ENCODE peak calls at places on chromosomes 13 and 19, in eight cellular contexts. D is IMR-90; B is body of pancreas; Y is CD4-positive, CD25-positive, alpha-beta regulatory T cell; S is aorta; G is kidney; I is A549; T is fibroblast of lung. Q is an unnamed sample.
A peak's percentile ranks its signal among the peaks of the same experiment; 100 is the strongest.

GRCh38 chr13:102847272-102848234 is 1.7 kb downstream of the ERCC5 start:
- DNase-seq in Y (peak; percentile 67), B (no peak), G (no peak), I (no peak), S (no peak), T (peak; percentile 70), D (peak; percentile 54), Q (peak; percentile 77)

GRCh38 chr13:86870388-86870966 is 800.7 kb upstream of the SLITRK5 start:
- DNase-seq in T (peak; percentile 49), Y (peak; percentile 2), G (no peak), I (no peak), B (no peak), S (no peak), D (peak; percentile 43), Q (no peak)

GRCh38 chr13:69857188-69857821 is 250.3 kb upstream of the ATXN8OS start:
- DNase-seq in Y (peak; percentile 42), G (no peak), B (no peak), S (no peak), T (peak; percentile 49), I (peak; percentile 0), D (peak; percentile 1), Q (no peak)

GRCh38 chr19:18636183-18636968 is 452 bp upstream of the KLHL26 start:
- DNase-seq in Y (peak; percentile 96), D (peak; percentile 93), G (peak; percentile 99), S (peak; percentile 99), T (peak; percentile 94), B (peak; percentile 99), I (peak; percentile 80), Q (peak; percentile 100)

GRCh38 chr13:21676611-21677021 is 5.7 kb downstream of the FGF9 start:
- DNase-seq in T (no peak), I (no peak), Y (peak; percentile 8), D (no peak), S (no peak), G (no peak), B (peak; percentile 29), Q (no peak)

GRCh38 chr13:75139291-75139690 is 342.7 kb downstream of the TBC1D4 start:
- DNase-seq in G (no peak), B (no peak), D (peak; percentile 26), Y (no peak), T (peak; percentile 59), S (no peak), I (no peak), Q (no peak)

GRCh38 chr19:15828121-15828620 is 12.7 kb upstream of the OR10H1 start:
- DNase-seq in B (no peak), G (no peak), D (no peak), I (no peak), S (no peak), T (no peak), Y (no peak), Q (no peak)

GRCh38 chr13:111668451-111668850 is 348.0 kb downstream of the TEX29 start:
- DNase-seq in S (no peak), D (no peak), T (no peak), Y (no peak), I (no peak), B (no peak), G (no peak), Q (no peak)

GRCh38 chr19:17475541-17476115 is 5.3 kb downstream of the SLC27A1 start:
- DNase-seq in S (peak; percentile 71), B (peak; percentile 69), T (peak; percentile 42), G (no peak), I (no peak), D (peak; percentile 61), Y (no peak), Q (no peak)

GRCh38 chr19:21463449-21464105 is 41.8 kb upstream of the ZNF429 start:
- DNase-seq in I (no peak), G (no peak), T (peak; percentile 33), D (no peak), S (peak; percentile 53), Y (peak; percentile 46), B (peak; percentile 74), Q (peak; percentile 74)

GRCh38 chr13:30810261-30810701 is 74.9 kb downstream of the ALOX5AP start:
- DNase-seq in G (peak; percentile 89), S (no peak), B (peak; percentile 42), D (no peak), Y (no peak), I (no peak), T (no peak), Q (no peak)

GRCh38 chr13:68636784-68637183 is 1406.6 kb upstream of the PCDH9 start:
- DNase-seq in D (no peak), B (no peak), I (no peak), S (no peak), G (no peak), Y (no peak), T (no peak), Q (no peak)

GRCh38 chr19:54792814-54793213 is 10.6 kb upstream of the KIR2DL4 start:
- DNase-seq in B (no peak), Y (peak; percentile 23), S (no peak), G (no peak), T (no peak), I (no peak), D (no peak), Q (no peak)

GRCh38 chr13:23621316-23621645 is 51.1 kb downstream of the TNFRSF19 start:
- DNase-seq in S (no peak), Y (no peak), D (peak; percentile 96), B (no peak), T (peak; percentile 79), G (no peak), I (peak; percentile 36), Q (no peak)

GRCh38 chr13:108609353-108609752 is 20.1 kb upstream of the MYO16 start:
- DNase-seq in D (peak; percentile 49), S (no peak), G (no peak), Y (peak; percentile 6), B (no peak), T (peak; percentile 42), I (peak; percentile 6), Q (no peak)

GRCh38 chr13:95502216-95502615 is 50.3 kb upstream of the CLDN10 start:
- DNase-seq in B (no peak), T (no peak), I (no peak), Y (no peak), D (no peak), G (no peak), S (no peak), Q (no peak)

GRCh38 chr13:95496485-95496884 is 56.0 kb upstream of the CLDN10 start:
- DNase-seq in S (no peak), B (no peak), I (no peak), T (no peak), Y (no peak), D (no peak), G (no peak), Q (no peak)

GRCh38 chr13:95497307-95497943 is 55.1 kb upstream of the CLDN10 start:
- DNase-seq in Y (no peak), S (no peak), T (no peak), D (no peak), I (no peak), G (no peak), B (peak; percentile 45), Q (no peak)

GRCh38 chr13:95500136-95500718 is 52.3 kb upstream of the CLDN10 start:
- DNase-seq in I (no peak), B (no peak), D (peak; percentile 4), S (no peak), G (no peak), T (no peak), Y (no peak), Q (no peak)

GRCh38 chr13:95498886-95499285 is 53.6 kb upstream of the CLDN10 start:
- DNase-seq in D (no peak), G (no peak), B (no peak), I (no peak), S (no peak), Y (no peak), T (no peak), Q (no peak)
- H3K27ac ChIP-seq in D (no peak overlapping the region), G (no peak overlapping the region), B (no peak overlapping the region), I (no peak overlapping the region), S (no peak overlapping the region), Y (no peak overlapping the region), T (no peak overlapping the region), Q (no peak overlapping the region)

GRCh38 chr13:46659413-46660065 is 106.6 kb downstream of the LRCH1 start:
- DNase-seq in D (no peak), I (no peak), B (no peak), S (no peak), G (no peak), Y (no peak), T (no peak), Q (no peak)
- H3K4me1 ChIP-seq in D (peaks cover 6% of the 10 kb centered on the region), I (peaks cover 96% of the 10 kb centered on the region), B (peaks cover 69% of the 10 kb centered on the region), S (peaks cover 2% of the 10 kb centered on the region), G (peaks cover 34% of the 10 kb centered on the region), Y (no peaks in the 10 kb centered on the region), T (peaks cover 6% of the 10 kb centered on the region), Q (peaks cover 13% of the 10 kb centered on the region)

GRCh38 chr19:40009674-40010073 is 12.8 kb downstream of the ZNF546 start:
- DNase-seq in D (no peak), G (no peak), T (no peak), B (no peak), S (no peak), I (no peak), Y (no peak), Q (no peak)

GRCh38 chr19:40013991-40014390 is 17.1 kb downstream of the ZNF546 start:
- DNase-seq in D (no peak), S (no peak), Y (no peak), G (no peak), I (no peak), T (no peak), B (no peak), Q (no peak)
- H3K4me3 ChIP-seq in D (no peak overlapping the region), S (no peak overlapping the region), Y (no peak overlapping the region), G (no peak overlapping the region), I (no peak overlapping the region), T (no peak overlapping the region), B (no peak overlapping the region), Q (no peak overlapping the region)

DNA sequence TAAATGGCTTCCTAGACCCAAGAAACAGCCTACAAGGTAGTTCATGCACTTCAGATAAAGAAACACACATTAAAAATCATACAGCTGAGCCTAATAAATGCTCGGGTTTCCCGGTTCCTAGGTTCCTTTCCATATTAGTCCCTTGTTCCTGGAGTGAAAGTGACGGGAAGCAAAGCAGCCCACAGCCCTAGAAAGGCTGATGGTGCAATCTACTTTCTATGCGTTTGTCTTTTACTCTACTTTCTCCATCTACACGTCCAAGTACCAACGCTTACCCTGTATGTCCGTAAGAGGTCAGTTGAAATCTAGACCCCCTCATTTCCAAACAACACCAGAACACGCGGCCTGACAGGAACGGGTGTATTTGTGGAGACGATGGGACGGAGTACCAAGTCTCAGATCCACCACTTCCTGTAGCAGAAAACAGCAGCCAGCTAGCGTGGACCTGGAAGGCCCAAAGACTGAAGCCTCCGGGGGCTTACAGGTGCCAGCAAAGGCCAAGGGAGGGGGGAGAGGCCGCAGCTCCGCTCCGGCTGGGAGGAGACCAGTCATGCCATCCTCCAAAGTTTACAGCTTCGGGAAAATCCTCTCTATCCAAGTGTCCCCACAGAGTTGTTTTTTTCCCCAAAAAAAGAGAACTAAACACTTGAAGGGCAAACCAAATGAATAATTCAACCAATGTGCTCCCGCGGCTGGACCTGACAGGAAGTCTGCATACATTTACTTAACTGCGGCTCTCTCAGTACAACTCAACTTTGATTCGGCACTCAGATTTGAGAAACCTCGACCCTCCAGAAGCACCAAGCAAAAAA is 34.1 kb downstream of the STK24 start:
- DNase-seq in B (no peak), Y (peak; percentile 62), D (no peak), I (no peak), G (no peak), S (no peak), T (no peak), Q (no peak)
- H3K27ac ChIP-seq in B (peak overlapping the region; percentile 45), Y (peak overlapping the region; percentile 43), D (no peak overlapping the region), I (no peak overlapping the region), G (peak overlapping the region; percentile 61), S (no peak overlapping the region), T (peak overlapping the region; percentile 43), Q (peak overlapping the region; percentile 77)